ENCODE peak calls at places on chromosomes 5 and 9, in nine cellular contexts. One of them, this sample, is unnamed.

GRCh38 chr5:29079771-29080170 is 2041.4 kb upstream of the CDH9 start:
- DNase-seq in mammary epithelial cell: no peak
- DNase-seq in IMR-90: no peak
- DNase-seq in MM.1S: no peak
- DNase-seq in hepatocyte: no peak
- DNase-seq in OCI-LY7: no peak
- DNase-seq in Karpas-422: no peak
- DNase-seq in neuronal stem cell: no peak
- DNase-seq in fibroblast of lung: no peak
- DNase-seq in this sample: no peak

GRCh38 chr9:108442604-108443277 is 413.0 kb downstream of the ACTL7B start:
- DNase-seq in mammary epithelial cell: no peak
- DNase-seq in IMR-90: peak
- DNase-seq in MM.1S: no peak
- DNase-seq in hepatocyte: no peak
- DNase-seq in OCI-LY7: no peak
- DNase-seq in Karpas-422: no peak
- DNase-seq in neuronal stem cell: no peak
- DNase-seq in fibroblast of lung: no peak
- DNase-seq in this sample: no peak

GRCh38 chr5:126694403-126694802 is 82.5 kb upstream of the LMNB1 start:
- DNase-seq in mammary epithelial cell: no peak
- DNase-seq in IMR-90: no peak
- DNase-seq in MM.1S: no peak
- DNase-seq in hepatocyte: no peak
- DNase-seq in OCI-LY7: no peak
- DNase-seq in Karpas-422: no peak
- DNase-seq in neuronal stem cell: no peak
- DNase-seq in fibroblast of lung: no peak
- DNase-seq in this sample: peak

GRCh38 chr5:55402199-55402598 is 94.4 kb downstream of the MTREX start:
- DNase-seq in mammary epithelial cell: no peak
- DNase-seq in IMR-90: no peak
- DNase-seq in MM.1S: no peak
- DNase-seq in hepatocyte: no peak
- DNase-seq in OCI-LY7: no peak
- DNase-seq in Karpas-422: peak
- DNase-seq in neuronal stem cell: no peak
- DNase-seq in fibroblast of lung: no peak
- DNase-seq in this sample: no peak

GRCh38 chr9:87830446-87830845 is 52.2 kb upstream of the SPATA31E1 start:
- DNase-seq in mammary epithelial cell: peak
- DNase-seq in IMR-90: no peak
- DNase-seq in MM.1S: no peak
- DNase-seq in hepatocyte: no peak
- DNase-seq in OCI-LY7: no peak
- DNase-seq in Karpas-422: no peak
- DNase-seq in neuronal stem cell: no peak
- DNase-seq in fibroblast of lung: no peak
- DNase-seq in this sample: no peak

GRCh38 chr9:128180447-128180846 is 10.9 kb downstream of the CIZ1 start:
- DNase-seq in mammary epithelial cell: no peak
- DNase-seq in IMR-90: no peak
- DNase-seq in MM.1S: no peak
- DNase-seq in hepatocyte: no peak
- DNase-seq in OCI-LY7: no peak
- DNase-seq in Karpas-422: no peak
- DNase-seq in neuronal stem cell: no peak
- DNase-seq in fibroblast of lung: no peak
- DNase-seq in this sample: peak

GRCh38 chr5:61286446-61287132 is 45.5 kb upstream of the ZSWIM6 start:
- DNase-seq in mammary epithelial cell: no peak
- DNase-seq in IMR-90: peak
- DNase-seq in MM.1S: no peak
- DNase-seq in hepatocyte: no peak
- DNase-seq in OCI-LY7: no peak
- DNase-seq in Karpas-422: no peak
- DNase-seq in neuronal stem cell: no peak
- DNase-seq in fibroblast of lung: peak
- DNase-seq in this sample: no peak

GRCh38 chr9:25677301-25678146 is 720 bp downstream of the TUSC1 start:
- DNase-seq in mammary epithelial cell: peak
- DNase-seq in IMR-90: peak
- DNase-seq in MM.1S: no peak
- DNase-seq in hepatocyte: peak
- DNase-seq in OCI-LY7: no peak
- DNase-seq in Karpas-422: no peak
- DNase-seq in neuronal stem cell: peak
- DNase-seq in fibroblast of lung: peak
- DNase-seq in this sample: peak

GRCh38 chr5:17463653-17464052 is 34.4 kb upstream of the TAF11L2 start:
- DNase-seq in mammary epithelial cell: no peak
- DNase-seq in IMR-90: no peak
- DNase-seq in MM.1S: no peak
- DNase-seq in hepatocyte: no peak
- DNase-seq in OCI-LY7: no peak
- DNase-seq in Karpas-422: no peak
- DNase-seq in neuronal stem cell: no peak
- DNase-seq in fibroblast of lung: no peak
- DNase-seq in this sample: no peak
- H2AFZ ChIP-seq in mammary epithelial cell: no peak
- H2AFZ ChIP-seq in IMR-90: no peak
- H2AFZ ChIP-seq in MM.1S: no peak
- H2AFZ ChIP-seq in hepatocyte: no peak
- H2AFZ ChIP-seq in OCI-LY7: no peak
- H2AFZ ChIP-seq in Karpas-422: no peak
- H2AFZ ChIP-seq in neuronal stem cell: no peak
- H2AFZ ChIP-seq in fibroblast of lung: no peak
- H2AFZ ChIP-seq in this sample: no peak

GRCh38 chr5:8869932-8870331 is 675.9 kb downstream of the SEMA5A start:
- DNase-seq in mammary epithelial cell: no peak
- DNase-seq in IMR-90: no peak
- DNase-seq in MM.1S: no peak
- DNase-seq in hepatocyte: no peak
- DNase-seq in OCI-LY7: no peak
- DNase-seq in Karpas-422: no peak
- DNase-seq in neuronal stem cell: no peak
- DNase-seq in fibroblast of lung: no peak
- DNase-seq in this sample: no peak

GRCh38 chr5:8864053-8864452 is 681.8 kb downstream of the SEMA5A start:
- DNase-seq in mammary epithelial cell: peak
- DNase-seq in IMR-90: peak
- DNase-seq in MM.1S: peak
- DNase-seq in hepatocyte: no peak
- DNase-seq in OCI-LY7: peak
- DNase-seq in Karpas-422: peak
- DNase-seq in neuronal stem cell: no peak
- DNase-seq in fibroblast of lung: peak
- DNase-seq in this sample: no peak

GRCh38 chr5:8861764-8862163 is 684.1 kb downstream of the SEMA5A start:
- DNase-seq in mammary epithelial cell: peak
- DNase-seq in IMR-90: no peak
- DNase-seq in MM.1S: no peak
- DNase-seq in hepatocyte: no peak
- DNase-seq in OCI-LY7: no peak
- DNase-seq in Karpas-422: no peak
- DNase-seq in neuronal stem cell: no peak
- DNase-seq in fibroblast of lung: no peak
- DNase-seq in this sample: no peak

GRCh38 chr5:8870349-8870748 is 675.5 kb downstream of the SEMA5A start:
- DNase-seq in mammary epithelial cell: no peak
- DNase-seq in IMR-90: no peak
- DNase-seq in MM.1S: no peak
- DNase-seq in hepatocyte: no peak
- DNase-seq in OCI-LY7: no peak
- DNase-seq in Karpas-422: no peak
- DNase-seq in neuronal stem cell: no peak
- DNase-seq in fibroblast of lung: no peak
- DNase-seq in this sample: no peak

DNA sequence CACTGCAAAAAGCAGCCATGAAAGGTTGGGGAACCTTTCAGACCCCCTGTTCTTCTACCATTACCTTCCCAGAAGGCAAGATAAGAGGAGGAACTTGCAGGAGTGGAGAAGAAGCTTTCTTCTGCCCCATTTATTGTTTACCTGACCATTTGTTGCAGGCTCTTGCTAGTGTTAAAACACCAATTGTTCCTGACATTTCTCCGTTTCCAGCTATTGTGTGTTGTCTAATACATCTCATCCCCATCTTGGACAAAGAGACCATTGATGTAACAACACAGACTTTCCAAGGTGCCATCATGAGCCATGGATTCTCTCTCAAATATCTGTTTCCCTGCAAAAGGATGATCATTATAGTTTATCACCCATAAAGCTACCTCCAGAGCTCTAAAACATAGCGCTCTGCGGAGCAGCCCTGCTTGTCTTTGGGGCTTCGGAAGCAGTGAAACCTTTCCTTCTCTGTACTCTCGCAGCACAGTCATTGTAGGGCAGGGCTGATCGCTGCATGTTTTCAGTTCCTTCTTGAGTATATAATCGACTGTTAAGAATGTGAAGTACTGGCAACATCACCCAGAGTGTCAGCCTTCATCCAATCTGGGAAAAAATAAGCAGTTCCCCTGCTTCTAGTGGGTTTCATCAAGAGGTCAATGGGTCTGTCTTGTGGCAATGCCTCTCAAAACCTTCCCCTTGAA is 680.0 kb downstream of the SEMA5A start:
- DNase-seq in mammary epithelial cell: no peak
- DNase-seq in IMR-90: no peak
- DNase-seq in MM.1S: no peak
- DNase-seq in hepatocyte: no peak
- DNase-seq in OCI-LY7: no peak
- DNase-seq in Karpas-422: no peak
- DNase-seq in neuronal stem cell: no peak
- DNase-seq in fibroblast of lung: no peak
- DNase-seq in this sample: no peak
- H2AFZ ChIP-seq in mammary epithelial cell: peak
- H2AFZ ChIP-seq in IMR-90: peak
- H2AFZ ChIP-seq in MM.1S: no peak
- H2AFZ ChIP-seq in hepatocyte: no peak
- H2AFZ ChIP-seq in OCI-LY7: no peak
- H2AFZ ChIP-seq in Karpas-422: no peak
- H2AFZ ChIP-seq in neuronal stem cell: peak
- H2AFZ ChIP-seq in fibroblast of lung: no peak
- H2AFZ ChIP-seq in this sample: no peak

GRCh38 chr5:39569857-39570256 is 145.1 kb upstream of the DAB2 start:
- DNase-seq in mammary epithelial cell: no peak
- DNase-seq in IMR-90: no peak
- DNase-seq in MM.1S: no peak
- DNase-seq in hepatocyte: no peak
- DNase-seq in OCI-LY7: no peak
- DNase-seq in Karpas-422: no peak
- DNase-seq in neuronal stem cell: no peak
- DNase-seq in fibroblast of lung: no peak
- DNase-seq in this sample: no peak

GRCh38 chr5:39566891-39567290 is 142.1 kb upstream of the DAB2 start:
- DNase-seq in mammary epithelial cell: no peak
- DNase-seq in IMR-90: no peak
- DNase-seq in MM.1S: no peak
- DNase-seq in hepatocyte: no peak
- DNase-seq in OCI-LY7: no peak
- DNase-seq in Karpas-422: no peak
- DNase-seq in neuronal stem cell: no peak
- DNase-seq in fibroblast of lung: no peak
- DNase-seq in this sample: no peak

DNA sequence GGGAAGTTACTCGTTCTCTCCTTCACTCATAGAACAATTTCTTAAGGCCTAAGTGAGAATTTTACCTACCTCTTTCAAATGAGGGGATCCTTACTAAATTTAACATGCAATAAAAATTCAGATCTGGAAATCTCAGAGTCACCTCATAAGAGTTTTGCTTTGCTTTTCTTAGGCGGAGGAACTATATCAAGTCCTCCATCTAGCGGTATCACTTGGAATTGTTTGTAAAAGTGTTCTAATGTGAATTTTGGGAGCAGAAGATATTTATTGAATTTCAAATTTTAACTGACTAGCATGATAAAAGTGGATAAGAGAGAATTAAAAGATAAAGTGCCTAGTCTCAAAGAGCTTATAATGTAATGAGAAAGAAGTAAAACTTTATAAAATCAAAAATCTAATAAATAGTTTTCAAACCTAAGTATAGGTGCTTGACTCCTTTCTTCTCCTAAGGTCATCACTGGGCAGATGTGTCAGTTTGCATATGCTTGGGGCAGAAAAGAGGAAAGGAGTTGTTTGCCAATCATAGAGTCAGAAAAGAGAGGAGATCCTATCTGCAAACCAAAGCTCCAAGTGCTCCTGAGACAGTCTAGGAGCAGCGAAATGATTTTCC is 145.7 kb upstream of the DAB2 start:
- DNase-seq in mammary epithelial cell: peak
- DNase-seq in IMR-90: peak
- DNase-seq in MM.1S: peak
- DNase-seq in hepatocyte: peak
- DNase-seq in OCI-LY7: peak
- DNase-seq in Karpas-422: peak
- DNase-seq in neuronal stem cell: peak
- DNase-seq in fibroblast of lung: peak
- DNase-seq in this sample: peak
- H2AFZ ChIP-seq in mammary epithelial cell: no peak
- H2AFZ ChIP-seq in IMR-90: no peak
- H2AFZ ChIP-seq in MM.1S: peak
- H2AFZ ChIP-seq in hepatocyte: no peak
- H2AFZ ChIP-seq in OCI-LY7: no peak
- H2AFZ ChIP-seq in Karpas-422: no peak
- H2AFZ ChIP-seq in neuronal stem cell: no peak
- H2AFZ ChIP-seq in fibroblast of lung: no peak
- H2AFZ ChIP-seq in this sample: no peak

GRCh38 chr5:95959051-95959963 is 2.3 kb downstream of the ELL2 start:
- DNase-seq in mammary epithelial cell: peak
- DNase-seq in IMR-90: peak
- DNase-seq in MM.1S: no peak
- DNase-seq in hepatocyte: peak
- DNase-seq in OCI-LY7: no peak
- DNase-seq in Karpas-422: no peak
- DNase-seq in neuronal stem cell: no peak
- DNase-seq in fibroblast of lung: peak
- DNase-seq in this sample: peak

GRCh38 chr5:95958308-95959014 is 3.2 kb downstream of the ELL2 start:
- DNase-seq in mammary epithelial cell: peak
- DNase-seq in IMR-90: peak
- DNase-seq in MM.1S: no peak
- DNase-seq in hepatocyte: no peak
- DNase-seq in OCI-LY7: no peak
- DNase-seq in Karpas-422: no peak
- DNase-seq in neuronal stem cell: no peak
- DNase-seq in fibroblast of lung: peak
- DNase-seq in this sample: no peak

GRCh38 chr5:95960802-95961616 is 642 bp downstream of the ELL2 start:
- DNase-seq in mammary epithelial cell: peak
- DNase-seq in IMR-90: peak
- DNase-seq in MM.1S: peak
- DNase-seq in hepatocyte: peak
- DNase-seq in OCI-LY7: peak
- DNase-seq in Karpas-422: peak
- DNase-seq in neuronal stem cell: peak
- DNase-seq in fibroblast of lung: peak
- DNase-seq in this sample: peak

GRCh38 chr5:95961617-95962474 is at the start of gene ELL2:
- DNase-seq in mammary epithelial cell: peak
- DNase-seq in IMR-90: peak
- DNase-seq in MM.1S: peak
- DNase-seq in hepatocyte: peak
- DNase-seq in OCI-LY7: peak
- DNase-seq in Karpas-422: peak
- DNase-seq in neuronal stem cell: peak
- DNase-seq in fibroblast of lung: peak
- DNase-seq in this sample: peak

DNA sequence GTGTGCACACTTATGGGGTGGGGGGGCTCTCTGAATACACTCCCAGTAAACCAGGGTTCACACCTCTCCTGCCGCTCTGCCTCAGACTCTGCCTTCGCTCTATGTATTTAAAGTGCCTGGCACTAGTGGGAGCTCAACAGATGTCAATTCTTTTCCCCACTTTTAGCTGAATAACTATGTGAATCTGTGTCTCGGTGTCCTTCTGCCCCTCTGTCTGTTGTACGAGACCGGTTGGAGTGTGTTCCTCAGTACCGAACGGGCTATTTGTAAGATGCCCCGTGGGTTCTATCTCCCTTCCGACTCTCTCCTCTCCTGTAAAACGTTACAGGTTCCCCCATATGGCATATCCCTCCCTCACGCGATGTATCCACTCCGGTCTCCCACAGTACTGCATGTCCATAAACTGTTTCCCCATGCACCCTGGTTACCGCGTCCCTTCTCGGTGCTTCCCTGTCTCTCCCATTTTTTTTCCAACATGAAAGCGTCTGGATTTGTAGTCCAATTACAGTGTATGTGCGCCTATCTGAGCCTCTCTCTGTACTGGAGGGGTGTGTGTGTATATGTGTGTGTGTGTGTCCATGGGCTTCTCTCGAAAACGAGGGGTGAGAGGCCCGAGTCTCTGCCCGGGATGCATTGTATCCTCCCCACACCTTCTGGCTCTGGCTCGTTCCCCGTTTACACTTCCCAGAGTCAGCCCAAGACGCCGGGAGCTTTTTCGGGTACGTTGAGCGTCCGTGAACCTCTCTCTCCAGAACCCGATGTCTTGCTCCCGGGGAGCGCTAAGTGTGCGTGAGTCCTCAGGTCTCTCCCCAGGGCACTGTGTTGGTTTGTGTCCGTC is 1.5 kb downstream of the ELL2 start:
- DNase-seq in mammary epithelial cell: peak
- DNase-seq in IMR-90: peak
- DNase-seq in MM.1S: peak
- DNase-seq in hepatocyte: peak
- DNase-seq in OCI-LY7: no peak
- DNase-seq in Karpas-422: no peak
- DNase-seq in neuronal stem cell: no peak
- DNase-seq in fibroblast of lung: peak
- DNase-seq in this sample: peak
- H2AFZ ChIP-seq in mammary epithelial cell: no peak
- H2AFZ ChIP-seq in IMR-90: peak
- H2AFZ ChIP-seq in MM.1S: peak
- H2AFZ ChIP-seq in hepatocyte: peak
- H2AFZ ChIP-seq in OCI-LY7: no peak
- H2AFZ ChIP-seq in Karpas-422: no peak
- H2AFZ ChIP-seq in neuronal stem cell: peak
- H2AFZ ChIP-seq in fibroblast of lung: no peak
- H2AFZ ChIP-seq in this sample: no peak

This sample was measured in osteoblast.